ENCODE peak calls at places on chromosomes 4 and X, in five cellular contexts. W is AG10803, J is ovary, M is foreskin fibroblast, P is psoas muscle. V is an unnamed sample.

GRCh38 chr4:20378181-20378580 is 126.5 kb downstream of the SLIT2 start:
- DNase-seq in W (peak), J (no peak), P (no peak), M (no peak), V (no peak)

GRCh38 chrX:69109706-69110635 is 55.3 kb downstream of the PJA1 start:
- DNase-seq in M (peak), P (no peak), W (peak), J (no peak), V (no peak)

GRCh38 chr4:159018062-159018629 is 84.7 kb upstream of the RAPGEF2 start:
- DNase-seq in P (no peak), J (no peak), M (no peak), W (no peak), V (peak)

GRCh38 chrX:13533726-13534125 is 35.7 kb upstream of the EGFL6 start:
- DNase-seq in P (no peak), W (peak), M (peak), J (no peak), V (no peak)

GRCh38 chrX:22395372-22395771 is 122.7 kb downstream of the CBLL2 start:
- DNase-seq in J (no peak), W (no peak), P (no peak), M (peak), V (no peak)

GRCh38 chr4:185363251-185363650 is 32.5 kb downstream of the LRP2BP start:
- DNase-seq in W (no peak), M (no peak), J (no peak), P (no peak), V (no peak)

GRCh38 chrX:21691512-21692018 is 33.4 kb upstream of the KLHL34 start:
- DNase-seq in W (no peak), J (no peak), M (no peak), P (no peak), V (no peak)

GRCh38 chrX:107683124-107683895 is 55.0 kb downstream of the PRPS1 start:
- DNase-seq in P (peak), W (no peak), M (peak), J (no peak), V (no peak)

GRCh38 chr4:56908206-56909082 is 744 bp downstream of the REST start:
- DNase-seq in J (peak), P (peak), M (peak), W (peak), V (peak)

GRCh38 chrX:6708041-6708440 is 173.1 kb upstream of the VCX3A start:
- DNase-seq in P (no peak), W (peak), J (no peak), M (no peak), V (no peak)

GRCh38 chr4:110193822-110194761 is 4.3 kb downstream of the ELOVL6 start:
- DNase-seq in J (peak), P (no peak), M (peak), W (peak), V (peak)

GRCh38 chr4:189869236-189869635 is 71.4 kb upstream of the FRG1 start:
- DNase-seq in P (no peak), M (no peak), W (no peak), J (no peak), V (no peak)

GRCh38 chr4:16253127-16253960 is 27.1 kb upstream of the TAPT1 start:
- DNase-seq in J (no peak), P (no peak), M (peak), W (peak), V (no peak)

DNA sequence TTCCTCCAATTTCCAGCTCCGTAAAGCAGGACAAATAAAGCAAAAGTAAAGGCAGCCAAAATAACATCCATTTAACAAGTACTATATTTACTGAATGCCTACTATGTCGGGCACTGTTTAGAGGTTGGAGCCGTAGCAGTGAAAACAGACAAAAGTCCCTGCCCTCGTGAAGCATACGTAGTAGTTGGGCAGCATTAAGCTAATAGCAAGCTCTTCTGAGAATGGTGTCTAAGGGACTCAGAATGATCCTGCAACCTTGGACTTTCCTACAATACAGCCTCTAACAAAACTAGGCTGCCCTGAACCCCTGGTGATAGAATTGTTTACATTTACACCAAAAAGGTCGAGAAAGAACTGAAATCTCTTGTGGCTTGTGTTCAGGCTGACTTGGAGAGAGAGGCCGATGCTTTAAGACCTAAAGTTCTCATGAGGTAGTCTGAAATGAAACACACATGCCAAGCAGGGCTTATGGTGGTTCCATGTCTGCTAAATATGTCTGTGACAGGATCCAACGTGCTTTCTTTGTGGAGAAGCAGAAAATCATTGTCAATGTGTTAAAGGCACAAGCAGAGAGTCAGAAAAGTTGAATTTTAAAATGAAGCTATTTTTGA is 876 bp upstream of the PDGFC start:
- DNase-seq in M (peak), W (no peak), J (no peak), P (no peak), V (no peak)
- H3K4me3 ChIP-seq in M (peak), W (peak), J (peak), P (peak), V (peak)

GRCh38 chr4:146271466-146271865 is 57.1 kb downstream of the REELD1 start:
- DNase-seq in W (no peak), J (no peak), M (no peak), P (no peak), V (no peak)

GRCh38 chr4:146269228-146269653 is 54.9 kb downstream of the REELD1 start:
- DNase-seq in P (no peak), W (no peak), J (no peak), M (no peak), V (no peak)

GRCh38 chr4:146274774-146275173 is 60.4 kb downstream of the REELD1 start:
- DNase-seq in P (no peak), J (no peak), M (no peak), W (no peak), V (no peak)

GRCh38 chr4:146275370-146275769 is 61.0 kb downstream of the REELD1 start:
- DNase-seq in J (no peak), M (no peak), W (no peak), P (no peak), V (no peak)

DNA sequence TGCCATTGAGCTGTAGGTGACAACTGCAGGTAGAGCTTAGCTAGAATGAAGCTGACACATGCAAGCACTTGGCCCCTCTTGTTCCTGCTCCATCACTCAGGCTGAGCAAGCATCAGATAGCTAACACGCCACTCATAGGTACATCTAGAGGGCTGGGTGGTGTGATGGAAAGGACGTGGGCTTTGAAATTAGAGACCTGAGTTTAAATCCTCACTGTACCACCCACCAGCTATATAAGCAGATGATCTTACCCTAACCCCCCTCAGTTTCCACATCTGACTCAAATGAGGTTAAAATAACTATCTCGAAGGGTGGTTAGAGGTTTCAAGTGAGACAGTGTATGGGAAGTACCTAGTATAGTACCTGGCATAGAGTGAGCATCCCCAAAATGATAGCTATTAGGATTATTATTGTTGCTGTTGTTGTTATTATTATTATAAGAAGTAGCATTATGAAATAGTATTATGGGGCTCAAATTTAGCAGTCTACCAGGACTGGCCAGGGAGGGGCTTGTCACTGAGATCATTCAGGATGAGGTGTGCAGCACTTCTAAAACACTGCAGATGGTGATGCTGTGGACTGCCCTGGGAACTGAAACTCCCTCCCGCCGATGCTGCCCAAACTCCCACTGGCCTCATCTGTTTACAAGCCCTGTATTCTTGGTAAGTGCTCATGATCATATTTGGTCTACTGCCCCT is 59.0 kb downstream of the REELD1 start:
- DNase-seq in W (no peak), M (no peak), J (no peak), P (no peak), V (no peak)
- H3K4me3 ChIP-seq in W (no peak), M (no peak), J (no peak), P (no peak), V (no peak)

GRCh38 chrX:155070038-155070437 is 898 bp downstream of the CMC4 start:
- DNase-seq in P (no peak), M (peak), W (no peak), J (no peak), V (no peak)
- H3K4me3 ChIP-seq in P (peak), M (peak), W (peak), J (peak), V (peak)

GRCh38 chr4:127708985-127709384 is 21.2 kb upstream of the SLC25A31 start:
- DNase-seq in P (no peak), J (peak), W (peak), M (peak), V (no peak)
- H3K4me3 ChIP-seq in P (no peak), J (no peak), W (no peak), M (no peak), V (no peak)

V was measured in right cardiac atrium.